ENCODE peak calls at places on chromosomes 16 and 17, in seven cellular contexts. X is K562, H is esophagus muscularis mucosa, F is gastrocnemius medialis, W is GM12878, Z is adrenal gland, R is right lobe of liver. U is an unnamed sample.

GRCh38 chr17:7560172-7561027 is 1.3 kb upstream of the SENP3 start:
- DNase-seq in X (peak), H (no peak), F (peak), W (no peak), Z (peak), R (no peak), U (peak)

GRCh38 chr17:15377608-15378007 is 36.2 kb upstream of the TEKT3 start:
- DNase-seq in X (no peak), H (no peak), F (no peak), W (no peak), Z (no peak), R (no peak), U (no peak)

GRCh38 chr17:47882247-47882646 is 13.8 kb upstream of the SP2 start:
- DNase-seq in X (no peak), H (no peak), F (no peak), W (no peak), Z (no peak), R (peak), U (no peak)

GRCh38 chr16:86050591-86051375 is 151.8 kb downstream of the IRF8 start:
- DNase-seq in X (no peak), H (no peak), F (no peak), W (no peak), Z (no peak), R (peak), U (no peak)

GRCh38 chr16:23670137-23670776 is 8.4 kb upstream of the PLK1 start:
- DNase-seq in X (no peak), H (no peak), F (peak), W (peak), Z (no peak), R (no peak), U (peak)

GRCh38 chr16:1707193-1707790 is 1.3 kb downstream of the MAPK8IP3 start:
- DNase-seq in X (peak), H (no peak), F (no peak), W (no peak), Z (peak), R (no peak), U (no peak)

GRCh38 chr17:29571883-29572681 is 3.6 kb downstream of the TP53I13 start:
- DNase-seq in X (no peak), H (no peak), F (peak), W (no peak), Z (peak), R (peak), U (peak)

GRCh38 chr17:52995127-52995526 is 827.6 kb upstream of the KIF2B start:
- DNase-seq in X (no peak), H (no peak), F (no peak), W (no peak), Z (no peak), R (no peak), U (no peak)

GRCh38 chr16:19474617-19475016 is 47.3 kb downstream of the GDE1 start:
- DNase-seq in X (no peak), H (no peak), F (no peak), W (no peak), Z (no peak), R (no peak), U (no peak)

GRCh38 chr16:75010427-75010826 is 11.6 kb downstream of the ZNRF1 start:
- DNase-seq in X (no peak), H (no peak), F (no peak), W (no peak), Z (no peak), R (no peak), U (no peak)

GRCh38 chr17:50676065-50676975 is 31.4 kb downstream of the ANKRD40 start:
- DNase-seq in X (no peak), H (no peak), F (no peak), W (no peak), Z (peak), R (peak), U (peak)

GRCh38 chr16:78352184-78352583 is 252.7 kb downstream of the WWOX start:
- DNase-seq in X (no peak), H (no peak), F (no peak), W (no peak), Z (no peak), R (no peak), U (no peak)

GRCh38 chr16:30395992-30396560 is 856 bp downstream of the ZNF48 start:
- DNase-seq in X (peak), H (no peak), F (no peak), W (no peak), Z (no peak), R (no peak), U (no peak)

GRCh38 chr16:57600952-57601580 is 27.4 kb upstream of the ADGRG1 start:
- DNase-seq in X (no peak), H (no peak), F (no peak), W (no peak), Z (no peak), R (no peak), U (peak)

GRCh38 chr16:74281285-74281684 is 15.3 kb upstream of the PSMD7 start:
- DNase-seq in X (no peak), H (no peak), F (no peak), W (no peak), Z (no peak), R (no peak), U (no peak)

GRCh38 chr17:3681565-3681964 is 13.0 kb downstream of the EMC6 start:
- DNase-seq in X (no peak), H (no peak), F (no peak), W (no peak), Z (no peak), R (no peak), U (no peak)

GRCh38 chr17:67566656-67567055 is 151.1 kb upstream of the NOL11 start:
- DNase-seq in X (no peak), H (no peak), F (no peak), W (no peak), Z (no peak), R (no peak), U (no peak)

GRCh38 chr17:70848785-70849184 is 679.5 kb downstream of the KCNJ2 start:
- DNase-seq in X (no peak), H (no peak), F (no peak), W (no peak), Z (no peak), R (no peak), U (no peak)

GRCh38 chr17:37168731-37169353 is 206.9 kb upstream of the C17orf78 start:
- DNase-seq in X (no peak), H (no peak), F (no peak), W (no peak), Z (no peak), R (no peak), U (no peak)

DNA sequence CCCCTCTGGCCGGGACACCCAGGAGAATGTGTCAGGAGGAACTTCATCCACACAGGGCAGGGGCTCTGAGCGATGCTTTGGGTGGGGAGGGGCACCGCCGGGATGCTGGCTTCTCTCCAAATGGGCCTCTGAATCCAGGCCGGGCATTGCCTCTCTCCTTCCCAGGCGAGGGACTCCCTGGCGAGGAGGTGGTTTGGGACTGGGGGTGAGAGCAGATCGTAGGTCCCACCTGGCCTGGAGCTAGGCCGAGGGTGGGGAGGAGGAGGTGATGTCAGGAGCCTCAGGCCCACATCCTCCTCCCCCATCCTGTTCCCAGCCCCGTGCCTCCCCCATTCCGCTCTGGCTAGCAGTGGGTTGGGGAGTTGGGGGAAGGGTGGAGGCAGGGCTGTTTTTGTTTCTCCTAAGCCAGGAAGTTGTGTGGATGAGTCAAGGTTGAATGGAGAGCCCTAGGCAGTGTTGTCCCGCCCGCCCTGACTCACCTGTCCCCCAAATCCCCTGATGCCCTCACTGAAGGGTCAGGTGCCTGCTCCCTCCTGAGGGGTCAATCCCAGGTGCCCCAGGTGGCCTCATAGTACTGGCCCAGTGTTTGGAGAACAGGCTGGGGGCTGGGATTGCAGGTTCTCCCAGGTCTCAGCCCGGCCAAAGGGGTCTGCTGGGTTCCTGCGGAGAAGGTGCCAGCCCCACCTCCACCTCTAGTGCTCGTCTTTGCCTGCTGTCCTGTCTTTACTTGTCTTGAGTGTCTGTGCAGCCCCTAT is 2.8 kb downstream of the GRB7 start:
- DNase-seq in X (peak), H (no peak), F (no peak), W (no peak), Z (no peak), R (peak), U (peak)
- TF ChIP-seq POLR2A in X (no peak), H (no peak), F (no peak), W (no peak), Z (no peak), R (no peak), U (no peak)

GRCh38 chr16:70428178-70428998 is 10.5 kb downstream of the ST3GAL2 start:
- DNase-seq in X (peak), H (peak), F (peak), W (peak), Z (peak), R (peak), U (peak)
- TF ChIP-seq POLR2A in X (peak), H (no peak), F (peak), W (peak), Z (peak), R (peak), U (no peak)

GRCh38 chr16:66932076-66932475 is 2.1 kb downstream of the CIAO2B start:
- DNase-seq in X (no peak), H (no peak), F (no peak), W (no peak), Z (no peak), R (no peak), U (no peak)

GRCh38 chr16:66936462-66936861 is 1.1 kb downstream of the CES2 start:
- DNase-seq in X (no peak), H (no peak), F (peak), W (no peak), Z (no peak), R (peak), U (no peak)

GRCh38 chr16:66933776-66934137 is 445 bp downstream of the CIAO2B start:
- DNase-seq in X (no peak), H (no peak), F (peak), W (no peak), Z (no peak), R (no peak), U (no peak)

GRCh38 chr16:66935319-66936011 is at the start of gene CES2:
- DNase-seq in X (no peak), H (no peak), F (peak), W (no peak), Z (peak), R (peak), U (no peak)

GRCh38 chr16:66934138-66934838 is at the start of gene CIAO2B:
- DNase-seq in X (peak), H (peak), F (peak), W (peak), Z (peak), R (peak), U (peak)
- TF ChIP-seq POLR2A in X (peak), H (peak), F (peak), W (peak), Z (peak), R (peak), U (no peak)

GRCh38 chr16:29290631-29291247 is 115.8 kb downstream of the NPIPB11 start:
- DNase-seq in X (peak), H (peak), F (peak), W (peak), Z (peak), R (peak), U (peak)
- TF ChIP-seq POLR2A in X (no peak), H (no peak), F (peak), W (no peak), Z (peak), R (no peak), U (no peak)

GRCh38 chr16:82033006-82033405 is 2.0 kb upstream of the HSD17B2 start:
- DNase-seq in X (no peak), H (no peak), F (no peak), W (no peak), Z (no peak), R (no peak), U (no peak)

GRCh38 chr16:82037666-82038065 is 2.6 kb downstream of the HSD17B2 start:
- DNase-seq in X (no peak), H (no peak), F (no peak), W (no peak), Z (no peak), R (no peak), U (no peak)

GRCh38 chr16:82033683-82034300 is 1.3 kb upstream of the HSD17B2 start:
- DNase-seq in X (no peak), H (no peak), F (no peak), W (no peak), Z (no peak), R (peak), U (no peak)

GRCh38 chr16:82037251-82037650 is 2.2 kb downstream of the HSD17B2 start:
- DNase-seq in X (no peak), H (no peak), F (no peak), W (no peak), Z (no peak), R (no peak), U (no peak)

DNA sequence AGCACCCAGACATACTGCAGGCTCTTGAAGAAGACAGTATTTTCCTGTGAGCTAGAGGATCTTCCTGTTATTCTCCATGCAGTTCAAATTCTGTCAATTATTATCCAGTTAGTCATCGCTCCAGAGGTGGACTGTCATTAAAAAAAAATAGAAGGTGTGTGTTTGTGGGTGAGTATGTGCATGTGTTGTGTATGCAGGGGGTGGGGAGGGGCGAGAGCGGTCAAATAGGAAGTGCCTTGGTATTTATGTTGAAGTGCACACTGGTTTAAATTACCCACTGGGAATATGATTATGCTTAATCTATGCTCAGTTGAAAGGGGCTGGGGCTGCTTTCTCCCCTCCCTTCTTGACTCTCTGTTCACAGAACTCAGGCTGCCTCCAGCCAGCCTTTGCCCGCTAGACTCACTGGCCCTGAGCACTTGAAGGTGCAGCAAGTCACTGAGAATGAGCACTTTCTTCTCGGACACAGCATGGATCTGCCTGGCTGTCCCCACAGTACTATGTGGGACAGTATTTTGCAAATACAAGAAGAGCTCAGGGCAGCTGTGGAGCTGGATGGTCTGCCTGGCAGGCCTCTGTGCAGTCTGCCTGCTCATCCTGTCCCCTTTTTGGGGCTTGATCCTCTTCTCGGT is at the start of gene HSD17B2:
- DNase-seq in X (no peak), H (no peak), F (no peak), W (no peak), Z (no peak), R (peak), U (no peak)
- TF ChIP-seq POLR2A in X (no peak), H (no peak), F (no peak), W (no peak), Z (no peak), R (peak), U (no peak)

DNA sequence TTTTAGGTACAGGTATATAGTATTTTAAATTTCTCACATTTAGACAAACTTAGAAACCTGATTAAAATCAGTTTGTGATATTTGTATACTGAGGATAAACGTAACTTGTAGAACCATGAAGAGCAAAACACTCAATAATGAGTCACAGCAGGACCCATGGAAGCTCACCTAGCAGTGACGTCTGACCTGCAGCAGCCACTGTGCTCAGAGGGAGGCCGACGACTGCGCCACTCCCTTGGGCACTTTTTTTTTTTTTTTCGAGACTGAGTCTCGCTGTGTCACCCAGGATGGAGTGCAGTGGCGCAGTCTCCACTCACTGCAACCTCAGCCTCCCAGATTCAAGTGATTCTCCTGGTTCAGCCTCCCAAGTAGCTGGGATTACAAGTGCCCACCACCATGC is 106.2 kb upstream of the AXIN2 start:
- DNase-seq in X (no peak), H (no peak), F (no peak), W (no peak), Z (no peak), R (no peak), U (no peak)
- TF ChIP-seq POLR2A in X (no peak), H (no peak), F (no peak), W (no peak), Z (no peak), R (no peak), U (no peak)

GRCh38 chr17:40121191-40121885 is 433 bp upstream of the MSL1 start:
- DNase-seq in X (peak), H (no peak), F (no peak), W (no peak), Z (peak), R (no peak), U (no peak)
- TF ChIP-seq POLR2A in X (no peak), H (no peak), F (no peak), W (no peak), Z (no peak), R (no peak), U (no peak)

DNA sequence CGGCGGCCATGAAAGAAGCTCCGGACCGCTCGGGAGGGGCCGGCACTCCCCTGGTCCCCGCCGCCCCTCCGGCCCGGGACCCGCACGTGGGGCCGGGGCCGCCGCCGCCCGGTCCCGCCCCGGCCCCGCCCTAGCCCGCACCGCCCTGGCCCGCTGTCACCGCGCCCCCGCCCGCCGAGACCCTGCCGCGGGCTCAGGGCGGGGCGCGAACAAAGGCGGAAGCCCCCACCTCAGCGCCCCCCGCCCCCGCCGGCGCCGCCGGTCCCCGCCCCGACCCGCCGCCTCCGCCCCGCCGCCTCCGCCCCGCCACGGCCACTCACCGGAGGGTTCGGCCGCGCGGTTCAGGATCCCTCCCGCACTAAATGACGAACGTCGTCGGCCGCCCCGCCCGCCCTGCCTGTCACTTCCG is at the start of gene ARHGDIA:
- DNase-seq in X (no peak), H (no peak), F (no peak), W (no peak), Z (no peak), R (no peak), U (no peak)
- TF ChIP-seq POLR2A in X (no peak), H (no peak), F (no peak), W (no peak), Z (no peak), R (no peak), U (no peak)

U was measured in lower leg skin.